ENCODE peak calls at places on chromosomes 16 and 17, in seven cellular contexts. E is heart right ventricle; O is ascending aorta; F is CD8-positive, alpha-beta memory T cell; S is fibroblast of lung; A is IMR-90; B is Panc1. T is an unnamed sample.

GRCh38 chr16:23516366-23517137 is 6.3 kb upstream of the GGA2 start:
- DNase-seq in O (no peak), E (no peak), F (no peak), B (no peak), S (no peak), A (no peak), T (no peak)

GRCh38 chr17:71180801-71181385 is 939.9 kb upstream of the SOX9 start:
- DNase-seq in A (peak), E (no peak), F (no peak), B (no peak), S (peak), O (no peak), T (peak)

GRCh38 chr17:38361700-38362465 is 10.2 kb downstream of the SOCS7 start:
- DNase-seq in E (no peak), F (no peak), S (peak), B (no peak), A (no peak), O (no peak), T (no peak)

GRCh38 chr17:77834170-77835115 is 124.1 kb upstream of the TNRC6C start:
- DNase-seq in B (no peak), E (peak), O (peak), F (peak), A (peak), S (peak), T (peak)

GRCh38 chr16:63496282-63496681 is 1460.0 kb upstream of the CDH8 start:
- DNase-seq in S (no peak), F (no peak), A (no peak), B (no peak), E (no peak), O (no peak), T (no peak)

GRCh38 chr16:57472665-57473060 is 10.2 kb downstream of the POLR2C start:
- DNase-seq in E (no peak), O (no peak), S (no peak), B (no peak), A (no peak), F (no peak), T (no peak)

GRCh38 chr17:80519091-80519781 is 25.4 kb upstream of the RPTOR start:
- DNase-seq in F (no peak), E (no peak), S (no peak), B (no peak), O (no peak), A (no peak), T (no peak)

GRCh38 chr16:48498761-48499600 is 111.0 kb downstream of the N4BP1 start:
- DNase-seq in B (no peak), E (no peak), S (peak), A (peak), F (no peak), O (no peak), T (peak)

GRCh38 chr16:77657016-77657415 is 65.3 kb upstream of the NUDT7 start:
- DNase-seq in E (no peak), S (peak), B (no peak), A (peak), O (no peak), F (no peak), T (no peak)

GRCh38 chr16:20866161-20866772 is 33.9 kb downstream of the DCUN1D3 start:
- DNase-seq in E (peak), O (peak), B (no peak), A (peak), F (no peak), S (peak), T (peak)

GRCh38 chr16:22692916-22693646 is 120.9 kb upstream of the HS3ST2 start:
- DNase-seq in S (no peak), O (no peak), E (no peak), B (no peak), F (no peak), A (no peak), T (no peak)

GRCh38 chr16:24685539-24686432 is 43.7 kb upstream of the TNRC6A start:
- DNase-seq in B (no peak), O (peak), F (no peak), E (peak), A (peak), S (peak), T (peak)

GRCh38 chr17:4777969-4778760 is 6.5 kb downstream of the TM4SF5 start:
- DNase-seq in E (no peak), B (no peak), S (no peak), A (peak), O (no peak), F (no peak), T (no peak)

GRCh38 chr17:33112763-33113162 is 121.1 kb downstream of the SPACA3 start:
- DNase-seq in B (peak), O (no peak), F (no peak), E (no peak), S (peak), A (peak), T (peak)

GRCh38 chr17:45833826-45834439 is 10.7 kb upstream of the SPPL2C start:
- DNase-seq in B (no peak), A (no peak), O (no peak), E (no peak), F (no peak), S (no peak), T (no peak)

GRCh38 chr16:49012961-49013726 is 268.5 kb downstream of the CBLN1 start:
- DNase-seq in S (peak), A (no peak), F (no peak), O (no peak), E (peak), B (no peak), T (peak)

GRCh38 chr16:56936950-56937349 is 5.0 kb downstream of the HERPUD1 start:
- DNase-seq in O (no peak), A (no peak), F (no peak), S (no peak), B (no peak), E (no peak), T (no peak)

GRCh38 chr16:69326172-69326873 is 4.1 kb downstream of the PDF start:
- DNase-seq in B (no peak), O (no peak), A (no peak), E (no peak), S (no peak), F (no peak), T (no peak)

GRCh38 chr16:49498241-49499017 is 124.8 kb downstream of the C16orf78 start:
- DNase-seq in O (no peak), B (no peak), E (no peak), A (no peak), S (no peak), F (no peak), T (no peak)

GRCh38 chr16:19898924-19899604 is 14.4 kb upstream of the GPRC5B start:
- DNase-seq in F (no peak), O (no peak), B (peak), S (peak), A (peak), E (peak), T (peak)

GRCh38 chr16:49519741-49520140 is 146.1 kb downstream of the C16orf78 start:
- DNase-seq in S (no peak), E (no peak), F (no peak), O (no peak), B (no peak), A (no peak), T (no peak)

GRCh38 chr17:61383689-61384201 is 15.9 kb upstream of the TBX2 start:
- DNase-seq in A (no peak), O (no peak), F (no peak), E (no peak), S (no peak), B (no peak), T (no peak)

GRCh38 chr17:81252336-81253329 is 13.5 kb downstream of the NDUFAF8 start:
- DNase-seq in E (no peak), O (no peak), B (no peak), S (no peak), A (no peak), F (no peak), T (no peak)

GRCh38 chr17:14359251-14359939 is 58.5 kb downstream of the HS3ST3B1 start:
- DNase-seq in A (no peak), E (peak), S (no peak), F (peak), B (no peak), O (no peak), T (no peak)
- H3K4me3 ChIP-seq in A (no peak), E (no peak), S (no peak), F (no peak), B (no peak), O (no peak), T (no peak)

GRCh38 chr17:50164697-50164988 is 1.2 kb upstream of the SGCA start:
- DNase-seq in B (no peak), A (no peak), F (no peak), E (no peak), S (no peak), O (no peak), T (no peak)

GRCh38 chr17:50162466-50163254 is 3.1 kb upstream of the SGCA start:
- DNase-seq in A (no peak), F (no peak), S (no peak), O (no peak), E (no peak), B (no peak), T (no peak)

GRCh38 chr17:50161023-50161910 is 4.5 kb upstream of the SGCA start:
- DNase-seq in S (peak), B (peak), A (peak), E (peak), O (peak), F (peak), T (peak)

GRCh38 chr17:50163846-50164696 is 1.7 kb upstream of the SGCA start:
- DNase-seq in E (peak), A (no peak), F (no peak), S (no peak), O (no peak), B (no peak), T (no peak)

GRCh38 chr17:50161911-50162288 is 3.9 kb upstream of the SGCA start:
- DNase-seq in E (no peak), B (no peak), F (no peak), A (no peak), S (no peak), O (no peak), T (no peak)
- H3K4me3 ChIP-seq in E (peak), B (peak), F (peak), A (peak), S (no peak), O (peak), T (peak)

GRCh38 chr16:31134625-31135534 is 647 bp downstream of the PRSS8 start:
- DNase-seq in O (no peak), B (no peak), E (no peak), A (no peak), F (no peak), S (no peak), T (no peak)
- H3K4me3 ChIP-seq in O (no peak), B (no peak), E (peak), A (no peak), F (no peak), S (no peak), T (no peak)

GRCh38 chr17:74442291-74442669 is 10.4 kb downstream of the GPRC5C start:
- DNase-seq in F (no peak), B (no peak), O (no peak), A (no peak), E (no peak), S (no peak), T (no peak)
- H3K4me3 ChIP-seq in F (no peak), B (no peak), O (peak), A (no peak), E (peak), S (no peak), T (no peak)

GRCh38 chr16:15961060-15961511 is 11.7 kb downstream of the ABCC1 start:
- DNase-seq in O (no peak), B (no peak), E (no peak), F (peak), A (peak), S (peak), T (peak)

GRCh38 chr16:15961557-15962205 is 12.3 kb downstream of the ABCC1 start:
- DNase-seq in F (no peak), A (no peak), S (no peak), B (no peak), O (no peak), E (no peak), T (no peak)

GRCh38 chr16:15966420-15967222 is 17.2 kb downstream of the ABCC1 start:
- DNase-seq in O (no peak), S (peak), F (no peak), A (peak), E (no peak), B (peak), T (peak)

GRCh38 chr16:15960124-15960971 is 10.9 kb downstream of the ABCC1 start:
- DNase-seq in A (no peak), B (no peak), F (no peak), E (no peak), S (peak), O (no peak), T (no peak)

GRCh38 chr16:15963307-15963910 is 14.0 kb downstream of the ABCC1 start:
- DNase-seq in A (no peak), B (no peak), E (no peak), F (no peak), O (no peak), S (no peak), T (peak)
- H3K4me3 ChIP-seq in A (no peak), B (no peak), E (no peak), F (no peak), O (peak), S (no peak), T (no peak)

GRCh38 chr16:68113059-68113757 is 28.0 kb downstream of the NFATC3 start:
- DNase-seq in O (no peak), E (no peak), B (no peak), S (no peak), A (no peak), F (no peak), T (no peak)
- H3K4me3 ChIP-seq in O (no peak), E (no peak), B (no peak), S (no peak), A (no peak), F (no peak), T (no peak)

GRCh38 chr16:70685061-70685937 is 554 bp downstream of the MTSS2 start:
- DNase-seq in F (no peak), A (no peak), O (no peak), B (no peak), E (no peak), S (no peak), T (no peak)

GRCh38 chr16:70686376-70687171 is 721 bp upstream of the MTSS2 start:
- DNase-seq in S (no peak), F (no peak), O (no peak), A (no peak), B (no peak), E (no peak), T (no peak)

GRCh38 chr16:70684146-70685060 is 1.4 kb downstream of the MTSS2 start:
- DNase-seq in A (no peak), S (no peak), B (no peak), F (no peak), O (no peak), E (no peak), T (peak)

GRCh38 chr16:70687172-70687531 is 1.3 kb upstream of the MTSS2 start:
- DNase-seq in B (no peak), E (no peak), F (no peak), A (no peak), S (no peak), O (no peak), T (no peak)

DNA sequence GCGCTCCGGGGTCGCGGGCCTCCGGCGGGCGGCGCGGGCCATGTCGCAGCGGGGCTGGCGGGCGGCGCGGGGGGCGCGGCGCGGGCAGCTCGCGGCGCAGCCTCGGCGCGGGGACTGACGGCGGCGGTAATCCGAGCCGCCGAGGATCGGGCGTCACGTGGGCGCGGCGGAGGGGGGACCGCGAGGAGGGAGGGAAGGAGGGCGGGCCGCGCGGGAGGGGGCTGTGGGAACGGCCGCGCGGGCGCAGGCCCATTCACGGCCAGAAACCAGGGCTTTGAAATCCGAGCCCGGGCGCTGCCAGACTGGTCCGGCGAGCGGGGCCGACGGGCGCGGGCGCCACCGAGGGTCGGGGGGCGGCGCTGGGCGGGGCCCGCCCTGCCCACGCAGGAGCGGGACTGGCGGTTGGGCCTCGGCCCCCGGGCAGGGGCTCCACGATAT is at the start of gene MTSS2:
- DNase-seq in E (peak), B (no peak), A (peak), S (peak), F (no peak), O (no peak), T (peak)
- H3K4me3 ChIP-seq in E (peak), B (peak), A (peak), S (peak), F (no peak), O (peak), T (peak)